ENCODE peak calls at places on chromosomes 16 and 17, in ten cellular contexts. A is ovary, G is right lobe of liver, K is sigmoid colon, U is stomach, H is transverse colon, Q is A549, V is endothelial cell of umbilical vein, F is heart left ventricle, O is Peyer's patch. M is an unnamed sample.

GRCh38 chr17:11302395-11302932 is 61.5 kb downstream of the SHISA6 start:
- DNase-seq in Q (no peak), F (no peak), H (no peak), G (no peak), O (no peak), A (no peak), K (no peak), V (no peak), U (no peak), M (no peak)

GRCh38 chr17:79478051-79478461 is 132.8 kb downstream of the RBFOX3 start:
- DNase-seq in A (no peak), U (no peak), F (no peak), O (no peak), Q (no peak), G (no peak), V (no peak), H (no peak), K (no peak), M (no peak)

GRCh38 chr16:49528035-49528434 is 154.4 kb downstream of the C16orf78 start:
- DNase-seq in G (no peak), V (peak; percentile 40), K (no peak), O (no peak), F (no peak), U (no peak), Q (no peak), A (no peak), H (no peak), M (no peak)

GRCh38 chr17:68432086-68432864 is 25.0 kb downstream of the WIPI1 start:
- DNase-seq in H (no peak), F (no peak), K (no peak), V (no peak), O (no peak), Q (no peak), U (no peak), A (no peak), G (no peak), M (peak; percentile 74)

GRCh38 chr17:50055055-50055425 is 870 bp upstream of the ITGA3 start:
- DNase-seq in Q (no peak), U (peak; percentile 87), H (peak; percentile 87), K (no peak), A (no peak), O (peak; percentile 89), G (no peak), V (peak; percentile 17), F (no peak), M (no peak)

GRCh38 chr16:78505544-78506371 is 406.3 kb downstream of the WWOX start:
- DNase-seq in G (peak; percentile 56), U (peak; percentile 33), Q (no peak), V (no peak), K (peak; percentile 86), A (peak; percentile 94), H (peak; percentile 30), O (peak; percentile 60), F (peak; percentile 78), M (peak; percentile 51)

GRCh38 chr16:4506450-4506849 is 30.3 kb downstream of the HMOX2 start:
- DNase-seq in G (no peak), Q (peak; percentile 62), K (peak; percentile 82), A (peak; percentile 55), V (peak; percentile 77), U (peak; percentile 65), H (peak; percentile 63), O (peak; percentile 86), F (peak; percentile 58), M (peak; percentile 71)

GRCh38 chr17:31415640-31416502 is 24.4 kb downstream of the RAB11FIP4 start:
- DNase-seq in G (no peak), V (no peak), Q (no peak), O (no peak), K (no peak), F (no peak), H (no peak), A (no peak), U (no peak), M (no peak)

GRCh38 chr16:19664166-19664565 is 53.9 kb downstream of the KNOP1 start:
- DNase-seq in F (no peak), O (no peak), G (no peak), A (no peak), U (no peak), K (no peak), Q (no peak), V (no peak), H (no peak), M (no peak)

GRCh38 chr16:62363451-62363850 is 327.2 kb upstream of the CDH8 start:
- DNase-seq in Q (no peak), F (no peak), A (no peak), K (no peak), G (no peak), H (no peak), O (no peak), V (no peak), U (no peak), M (no peak)

GRCh38 chr16:75455677-75456076 is 8.8 kb downstream of the TMEM170A start:
- DNase-seq in G (no peak), F (no peak), O (no peak), Q (no peak), H (no peak), A (no peak), U (no peak), V (no peak), K (no peak), M (peak; percentile 39)

DNA sequence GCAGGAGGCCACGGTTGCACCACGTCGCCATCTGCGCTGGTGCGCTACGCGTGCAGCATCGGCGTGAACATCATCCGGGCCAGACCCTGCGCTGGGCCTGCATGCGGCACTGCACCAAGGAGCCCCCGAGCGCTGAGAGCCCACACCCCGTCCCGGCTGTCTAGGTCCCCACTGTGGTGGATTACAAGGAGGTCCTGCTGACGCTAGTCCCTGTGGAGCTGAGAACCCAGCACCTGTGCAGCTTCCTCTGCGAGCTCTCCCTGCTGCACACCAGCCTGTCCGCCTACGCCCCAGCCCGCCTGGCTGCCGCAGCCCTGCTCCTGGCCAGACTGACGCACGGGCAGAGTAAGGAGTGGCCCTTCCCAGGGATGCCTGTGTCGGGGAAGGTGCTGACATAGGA is 10.8 kb upstream of the TEDC2 start:
- DNase-seq in U (no peak), K (no peak), Q (no peak), H (no peak), F (no peak), O (no peak), G (no peak), V (no peak), A (no peak), M (no peak)
- TF ChIP-seq POLR2A in U (no peak), K (no peak), Q (no peak), H (no peak), F (no peak), O (no peak), G (no peak), V (no peak), A (no peak), M (no peak)

DNA sequence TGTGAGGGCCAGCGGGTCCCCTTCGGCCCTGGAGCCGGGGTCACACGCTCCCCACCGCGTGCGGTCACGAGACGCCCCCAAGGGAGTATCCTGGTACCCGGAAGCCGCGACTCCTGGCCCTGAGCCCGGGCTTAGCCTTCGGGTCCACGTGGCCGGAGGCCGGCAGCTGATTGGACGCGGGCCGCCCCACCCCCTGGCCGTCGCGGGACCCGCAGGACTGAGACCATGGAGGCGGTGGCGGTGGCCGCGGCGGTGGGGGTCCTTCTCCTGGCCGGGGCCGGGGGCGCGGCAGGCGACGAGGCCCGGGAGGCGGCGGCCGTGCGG is at the start of gene NAGLU:
- DNase-seq in F (peak; percentile 98), G (peak; percentile 99), H (peak; percentile 97), O (peak; percentile 98), V (peak; percentile 83), U (peak; percentile 98), A (peak; percentile 99), Q (peak; percentile 100), K (peak; percentile 99), M (peak; percentile 95)
- TF ChIP-seq POLR2A in F (no peak), G (no peak), H (peak; percentile 57), O (peak; percentile 64), V (peak; percentile 64), U (no peak), A (peak; percentile 71), Q (peak; percentile 54), K (peak; percentile 58), M (no peak)

DNA sequence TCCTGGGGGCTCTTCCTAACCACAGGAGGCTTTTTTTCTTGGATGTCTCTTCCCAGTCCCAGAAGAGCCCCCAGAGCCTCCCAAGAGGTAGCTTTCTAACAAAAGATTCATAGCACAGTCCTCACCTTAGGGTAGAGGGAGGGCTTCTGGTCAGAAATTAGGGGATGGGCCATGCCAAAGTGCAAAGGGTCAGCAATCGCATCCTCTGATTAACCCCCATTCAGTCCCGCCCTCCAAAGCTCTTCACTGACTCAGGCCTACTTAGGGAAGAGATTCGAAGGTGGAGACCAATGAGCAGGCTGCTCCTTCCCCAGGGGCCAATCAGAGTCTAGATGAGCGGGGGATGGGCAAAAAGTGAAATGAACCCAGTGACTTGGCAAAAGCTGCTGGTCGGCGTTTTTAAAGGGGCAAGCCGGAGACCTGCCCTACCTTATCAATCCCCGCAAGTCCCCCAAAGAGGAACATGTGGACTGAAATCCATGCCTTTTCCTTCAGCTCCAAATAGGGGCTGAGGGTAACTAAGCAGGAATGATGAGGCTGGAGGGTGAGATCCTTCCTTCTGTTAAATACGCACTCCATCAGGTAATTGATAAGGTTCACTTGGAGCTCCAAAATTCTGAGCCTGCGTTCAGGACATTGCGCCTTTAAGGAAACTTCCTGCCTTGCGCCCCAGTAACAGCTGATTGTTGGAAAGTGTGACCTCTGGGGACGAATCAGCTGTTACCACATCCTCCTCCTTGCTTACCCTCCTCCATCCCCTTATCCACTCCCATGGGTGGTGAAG is 6.9 kb upstream of the TLCD2 start:
- DNase-seq in K (peak; percentile 98), F (peak; percentile 92), O (peak; percentile 96), G (peak; percentile 88), H (peak; percentile 95), U (peak; percentile 93), Q (peak; percentile 100), V (peak; percentile 99), A (peak; percentile 90), M (peak; percentile 97)
- TF ChIP-seq POLR2A in K (peak; percentile 64), F (peak; percentile 37), O (peak; percentile 78), G (peak; percentile 81), H (peak; percentile 66), U (no peak), Q (peak; percentile 69), V (peak; percentile 62), A (peak; percentile 72), M (no peak)

GRCh38 chr16:58518083-58518979 is 3.0 kb downstream of the SETD6 start:
- DNase-seq in V (no peak), H (no peak), Q (no peak), A (no peak), O (no peak), F (no peak), U (no peak), K (no peak), G (no peak), M (no peak)

GRCh38 chr16:58515871-58516767 is 802 bp downstream of the SETD6 start:
- DNase-seq in U (peak; percentile 70), V (no peak), Q (no peak), F (no peak), G (peak; percentile 60), K (peak; percentile 63), O (peak; percentile 66), A (peak; percentile 46), H (peak; percentile 67), M (no peak)

GRCh38 chr16:58513874-58514273 is 1.4 kb upstream of the SETD6 start:
- DNase-seq in O (no peak), U (no peak), Q (no peak), K (no peak), V (no peak), H (no peak), F (no peak), G (no peak), A (no peak), M (no peak)

GRCh38 chr16:58516768-58517107 is 1.4 kb downstream of the SETD6 start:
- DNase-seq in G (no peak), H (no peak), F (no peak), A (no peak), V (no peak), Q (no peak), K (no peak), U (no peak), O (no peak), M (no peak)

GRCh38 chr16:58515125-58515870 is at the start of gene SETD6:
- DNase-seq in G (peak; percentile 90), K (peak; percentile 95), Q (peak; percentile 57), O (peak; percentile 94), A (peak; percentile 81), F (peak; percentile 90), H (peak; percentile 90), V (peak; percentile 90), U (peak; percentile 89), M (peak; percentile 84)
- TF ChIP-seq POLR2A in G (peak; percentile 47), K (no peak), Q (peak; percentile 67), O (no peak), A (no peak), F (no peak), H (peak; percentile 54), V (peak; percentile 80), U (no peak), M (no peak)

M was measured in lower leg skin.